ENCODE peak calls at places on chromosomes 2 and 18, in five cellular contexts. D, K, J, Y and U are unnamed samples.
A peak's percentile ranks its signal among the peaks of the same experiment; 100 is the strongest.

GRCh38 chr2:220437938-220438337 is 810.5 kb downstream of the SLC4A3 start:
- DNase-seq in D (no peak), K (no peak), J (no peak), Y (peak; percentile 30), U (no peak)

GRCh38 chr18:74951165-74951760 is 257.7 kb downstream of the PTGR3 start:
- DNase-seq in D (peak; percentile 63), K (no peak), J (no peak), Y (peak; percentile 99), U (no peak)

GRCh38 chr2:95670167-95670566 is 78.4 kb downstream of the TRIM43 start:
- DNase-seq in D (no peak), K (no peak), J (no peak), Y (peak; percentile 70), U (no peak)

GRCh38 chr2:238120463-238121298 is 17.8 kb upstream of the KLHL30 start:
- DNase-seq in D (no peak), K (no peak), J (no peak), Y (peak; percentile 19), U (no peak)

GRCh38 chr2:112606567-112606966 is 22.2 kb downstream of the CHCHD5 start:
- DNase-seq in D (no peak), K (no peak), J (no peak), Y (peak; percentile 41), U (no peak)

GRCh38 chr2:136392897-136393296 is 274.9 kb upstream of the CXCR4 start:
- DNase-seq in D (no peak), K (no peak), J (no peak), Y (no peak), U (no peak)

GRCh38 chr18:6607348-6607747 is 122.2 kb upstream of the ARHGAP28 start:
- DNase-seq in D (no peak), K (no peak), J (no peak), Y (no peak), U (no peak)

GRCh38 chr2:232901711-232902578 is 31.9 kb downstream of the SNORC start:
- DNase-seq in D (peak; percentile 80), K (peak; percentile 54), J (no peak), Y (peak; percentile 94), U (peak; percentile 62)

GRCh38 chr2:152065945-152066344 is 32.9 kb downstream of the CACNB4 start:
- DNase-seq in D (no peak), K (no peak), J (no peak), Y (no peak), U (no peak)